ENCODE peak calls at places on chromosomes 7 and 10, in ten cellular contexts. X, T, I, N, H, R, M, G, D and B are unnamed samples.

GRCh38 chr7:141738592-141739013 is 445 bp downstream of the SSBP1 start:
- DNase-seq in X (no peak), T (no peak), I (no peak), N (no peak), H (no peak), R (no peak), M (no peak), G (no peak), D (no peak), B (no peak)

GRCh38 chr7:1897076-1897860 is 227.2 kb downstream of the ELFN1 start:
- DNase-seq in X (no peak), T (peak; percentile 57), I (no peak), N (no peak), H (no peak), R (no peak), M (no peak), G (no peak), D (no peak), B (no peak)

GRCh38 chr10:99430451-99431189 is at the start of gene GOT1:
- DNase-seq in X (peak; percentile 99), T (peak; percentile 99), I (peak; percentile 99), N (peak; percentile 99), H (peak; percentile 97), R (peak; percentile 98), M (peak; percentile 97), G (peak; percentile 98), D (peak; percentile 94), B (peak; percentile 95)

GRCh38 chr7:34759477-34760125 is 101.6 kb downstream of the NPSR1 start:
- DNase-seq in X (peak; percentile 58), T (peak; percentile 57), I (peak; percentile 53), N (peak; percentile 55), H (no peak), R (peak; percentile 27), M (no peak), G (no peak), D (peak; percentile 9), B (no peak)

GRCh38 chr10:49783645-49784044 is 21.5 kb upstream of the OGDHL start:
- DNase-seq in X (no peak), T (no peak), I (no peak), N (peak; percentile 11), H (no peak), R (no peak), M (no peak), G (no peak), D (no peak), B (no peak)

GRCh38 chr7:151428393-151429231 is 11.3 kb downstream of the CRYGN start:
- DNase-seq in X (peak; percentile 66), T (peak; percentile 90), I (no peak), N (peak; percentile 78), H (no peak), R (no peak), M (no peak), G (peak; percentile 64), D (no peak), B (no peak)

GRCh38 chr10:26697163-26697921 is at the start of gene PDSS1:
- DNase-seq in X (peak; percentile 84), T (peak; percentile 69), I (no peak), N (peak; percentile 82), H (peak; percentile 81), R (no peak), M (peak; percentile 71), G (peak; percentile 80), D (peak; percentile 94), B (peak; percentile 86)

GRCh38 chr7:47982610-47983009 is 3.2 kb upstream of the HUS1 start:
- DNase-seq in X (peak; percentile 55), T (no peak), I (no peak), N (no peak), H (no peak), R (no peak), M (no peak), G (no peak), D (no peak), B (no peak)

GRCh38 chr10:29731760-29732159 is 97.0 kb upstream of the SVIL start:
- DNase-seq in X (no peak), T (no peak), I (no peak), N (no peak), H (no peak), R (no peak), M (no peak), G (no peak), D (no peak), B (no peak)

GRCh38 chr10:129863231-129863663 is 100.8 kb downstream of the EBF3 start:
- DNase-seq in X (no peak), T (no peak), I (no peak), N (peak; percentile 68), H (no peak), R (no peak), M (no peak), G (no peak), D (no peak), B (no peak)

GRCh38 chr7:33862946-33863814 is 42.2 kb upstream of the BMPER start:
- DNase-seq in X (peak; percentile 41), T (no peak), I (no peak), N (peak; percentile 86), H (no peak), R (no peak), M (no peak), G (peak; percentile 69), D (no peak), B (no peak)

GRCh38 chr7:19117870-19118608 is 603 bp upstream of the TWIST1 start:
- DNase-seq in X (peak; percentile 85), T (peak; percentile 53), I (no peak), N (peak; percentile 47), H (no peak), R (no peak), M (no peak), G (no peak), D (no peak), B (no peak)

GRCh38 chr7:130990178-130990832 is 256.3 kb upstream of the KLF14 start:
- DNase-seq in X (no peak), T (no peak), I (no peak), N (no peak), H (no peak), R (no peak), M (no peak), G (no peak), D (no peak), B (no peak)

GRCh38 chr7:95897557-95898183 is 125.3 kb downstream of the DYNC1I1 start:
- DNase-seq in X (no peak), T (no peak), I (no peak), N (no peak), H (no peak), R (no peak), M (no peak), G (no peak), D (no peak), B (no peak)

GRCh38 chr10:119251315-119251708 is 43.9 kb downstream of the GRK5 start:
- DNase-seq in X (peak; percentile 93), T (peak; percentile 75), I (no peak), N (no peak), H (no peak), R (no peak), M (no peak), G (no peak), D (no peak), B (no peak)

GRCh38 chr7:29044529-29044928 is 86.4 kb upstream of the TRIL start:
- DNase-seq in X (peak; percentile 50), T (peak; percentile 10), I (no peak), N (no peak), H (no peak), R (no peak), M (no peak), G (no peak), D (no peak), B (no peak)

GRCh38 chr7:8131694-8132605 is 130.0 kb downstream of the ICA1 start:
- DNase-seq in X (no peak), T (no peak), I (no peak), N (no peak), H (no peak), R (no peak), M (no peak), G (no peak), D (peak; percentile 52), B (peak; percentile 75)

GRCh38 chr10:78269061-78269460 is 235.4 kb downstream of the RPS24 start:
- DNase-seq in X (no peak), T (no peak), I (no peak), N (peak; percentile 43), H (no peak), R (no peak), M (no peak), G (no peak), D (no peak), B (no peak)

GRCh38 chr7:1562611-1563051 is 6.6 kb upstream of the TMEM184A start:
- DNase-seq in X (no peak), T (no peak), I (no peak), N (no peak), H (no peak), R (no peak), M (no peak), G (no peak), D (no peak), B (no peak)

GRCh38 chr7:1691601-1692499 is 21.8 kb downstream of the ELFN1 start:
- DNase-seq in X (no peak), T (no peak), I (no peak), N (no peak), H (no peak), R (no peak), M (no peak), G (peak; percentile 78), D (no peak), B (no peak)

GRCh38 chr10:72009430-72010081 is 45.4 kb downstream of the CHST3 start:
- DNase-seq in X (peak; percentile 96), T (peak; percentile 96), I (no peak), N (peak; percentile 29), H (no peak), R (peak; percentile 12), M (no peak), G (peak; percentile 100), D (no peak), B (no peak)

GRCh38 chr7:7505936-7506335 is 29.7 kb downstream of the COL28A1 start:
- DNase-seq in X (peak; percentile 50), T (no peak), I (no peak), N (no peak), H (no peak), R (no peak), M (no peak), G (no peak), D (no peak), B (no peak)